ENCODE peak calls at places on chromosome 13, in six cellular contexts. One of them, this sample, is unnamed.

GRCh38 chr13:45178349-45179142 is 22.3 kb downstream of the KCTD4 start:
- DNase-seq in ovary: no peak
- DNase-seq in IMR-90: peak
- DNase-seq in PC-3: peak
- DNase-seq in A549: peak
- DNase-seq in psoas muscle: no peak
- DNase-seq in this sample: no peak

GRCh38 chr13:100409132-100409531 is 179.5 kb downstream of the GGACT start:
- DNase-seq in ovary: no peak
- DNase-seq in IMR-90: peak
- DNase-seq in PC-3: no peak
- DNase-seq in A549: peak
- DNase-seq in psoas muscle: no peak
- DNase-seq in this sample: no peak

GRCh38 chr13:45851171-45851889 is at the start of gene SIAH3:
- DNase-seq in ovary: no peak
- DNase-seq in IMR-90: no peak
- DNase-seq in PC-3: no peak
- DNase-seq in A549: peak
- DNase-seq in psoas muscle: no peak
- DNase-seq in this sample: peak

GRCh38 chr13:81745391-81745790 is 1404.5 kb upstream of the SPRY2 start:
- DNase-seq in ovary: no peak
- DNase-seq in IMR-90: no peak
- DNase-seq in PC-3: no peak
- DNase-seq in A549: no peak
- DNase-seq in psoas muscle: no peak
- DNase-seq in this sample: no peak

GRCh38 chr13:25778302-25778701 is 273.5 kb downstream of the SHISA2 start:
- DNase-seq in ovary: no peak
- DNase-seq in IMR-90: no peak
- DNase-seq in PC-3: no peak
- DNase-seq in A549: no peak
- DNase-seq in psoas muscle: no peak
- DNase-seq in this sample: no peak

GRCh38 chr13:110760611-110761010 is 47.1 kb downstream of the ING1 start:
- DNase-seq in ovary: no peak
- DNase-seq in IMR-90: no peak
- DNase-seq in PC-3: no peak
- DNase-seq in A549: no peak
- DNase-seq in psoas muscle: no peak
- DNase-seq in this sample: no peak

GRCh38 chr13:35475960-35476943 is at the start of gene MAB21L1:
- DNase-seq in ovary: peak
- DNase-seq in IMR-90: peak
- DNase-seq in PC-3: no peak
- DNase-seq in A549: no peak
- DNase-seq in psoas muscle: peak
- DNase-seq in this sample: peak

GRCh38 chr13:106008540-106008939 is 526.9 kb downstream of the EFNB2 start:
- DNase-seq in ovary: no peak
- DNase-seq in IMR-90: no peak
- DNase-seq in PC-3: no peak
- DNase-seq in A549: no peak
- DNase-seq in psoas muscle: no peak
- DNase-seq in this sample: no peak

GRCh38 chr13:62643007-62643483 is 1227.4 kb upstream of the PCDH20 start:
- DNase-seq in ovary: no peak
- DNase-seq in IMR-90: peak
- DNase-seq in PC-3: peak
- DNase-seq in A549: peak
- DNase-seq in psoas muscle: no peak
- DNase-seq in this sample: no peak

GRCh38 chr13:21481359-21481758 is 22.3 kb upstream of the ZDHHC20 start:
- DNase-seq in ovary: no peak
- DNase-seq in IMR-90: no peak
- DNase-seq in PC-3: peak
- DNase-seq in A549: no peak
- DNase-seq in psoas muscle: no peak
- DNase-seq in this sample: no peak

GRCh38 chr13:52851153-52851962 is 2.9 kb upstream of the PCDH8 start:
- DNase-seq in ovary: peak
- DNase-seq in IMR-90: no peak
- DNase-seq in PC-3: no peak
- DNase-seq in A549: no peak
- DNase-seq in psoas muscle: no peak
- DNase-seq in this sample: peak

GRCh38 chr13:33140161-33140560 is 123.9 kb downstream of the KL start:
- DNase-seq in ovary: no peak
- DNase-seq in IMR-90: peak
- DNase-seq in PC-3: no peak
- DNase-seq in A549: no peak
- DNase-seq in psoas muscle: no peak
- DNase-seq in this sample: no peak

GRCh38 chr13:36848228-36848982 is 29.4 kb downstream of the RFXAP start:
- DNase-seq in ovary: no peak
- DNase-seq in IMR-90: peak
- DNase-seq in PC-3: no peak
- DNase-seq in A549: peak
- DNase-seq in psoas muscle: no peak
- DNase-seq in this sample: peak

GRCh38 chr13:100363351-100363750 is 225.2 kb downstream of the GGACT start:
- DNase-seq in ovary: no peak
- DNase-seq in IMR-90: peak
- DNase-seq in PC-3: no peak
- DNase-seq in A549: peak
- DNase-seq in psoas muscle: no peak
- DNase-seq in this sample: no peak

GRCh38 chr13:27405521-27406134 is 18.8 kb upstream of the GTF3A start:
- DNase-seq in ovary: no peak
- DNase-seq in IMR-90: no peak
- DNase-seq in PC-3: peak
- DNase-seq in A549: no peak
- DNase-seq in psoas muscle: no peak
- DNase-seq in this sample: no peak

GRCh38 chr13:21053231-21053630 is 8.2 kb downstream of the LATS2 start:
- DNase-seq in ovary: no peak
- DNase-seq in IMR-90: no peak
- DNase-seq in PC-3: no peak
- DNase-seq in A549: no peak
- DNase-seq in psoas muscle: no peak
- DNase-seq in this sample: no peak

GRCh38 chr13:47798906-47799305 is 202.2 kb downstream of the SUCLA2 start:
- DNase-seq in ovary: no peak
- DNase-seq in IMR-90: peak
- DNase-seq in PC-3: peak
- DNase-seq in A549: no peak
- DNase-seq in psoas muscle: no peak
- DNase-seq in this sample: no peak

GRCh38 chr13:21965095-21965494 is 294.2 kb downstream of the FGF9 start:
- DNase-seq in ovary: no peak
- DNase-seq in IMR-90: no peak
- DNase-seq in PC-3: no peak
- DNase-seq in A549: no peak
- DNase-seq in psoas muscle: no peak
- DNase-seq in this sample: no peak

GRCh38 chr13:39282400-39282972 is 244.2 kb downstream of the NHLRC3 start:
- DNase-seq in ovary: no peak
- DNase-seq in IMR-90: no peak
- DNase-seq in PC-3: no peak
- DNase-seq in A549: no peak
- DNase-seq in psoas muscle: no peak
- DNase-seq in this sample: no peak

GRCh38 chr13:47990920-47991466 is 10.1 kb downstream of the SUCLA2 start:
- DNase-seq in ovary: no peak
- DNase-seq in IMR-90: no peak
- DNase-seq in PC-3: no peak
- DNase-seq in A549: no peak
- DNase-seq in psoas muscle: no peak
- DNase-seq in this sample: no peak

GRCh38 chr13:78241278-78241919 is 322.8 kb upstream of the EDNRB start:
- DNase-seq in ovary: no peak
- DNase-seq in IMR-90: peak
- DNase-seq in PC-3: peak
- DNase-seq in A549: peak
- DNase-seq in psoas muscle: no peak
- DNase-seq in this sample: peak

GRCh38 chr13:24683833-24684599 is 3.8 kb downstream of the ATP12A start:
- DNase-seq in ovary: no peak
- DNase-seq in IMR-90: peak
- DNase-seq in PC-3: peak
- DNase-seq in A549: peak
- DNase-seq in psoas muscle: peak
- DNase-seq in this sample: peak

GRCh38 chr13:101416181-101417042 is at the start of gene NALCN:
- DNase-seq in ovary: peak
- DNase-seq in IMR-90: no peak
- DNase-seq in PC-3: peak
- DNase-seq in A549: peak
- DNase-seq in psoas muscle: peak
- DNase-seq in this sample: peak

GRCh38 chr13:47396915-47397314 is 500.1 kb upstream of the HTR2A start:
- DNase-seq in ovary: no peak
- DNase-seq in IMR-90: no peak
- DNase-seq in PC-3: no peak
- DNase-seq in A549: no peak
- DNase-seq in psoas muscle: no peak
- DNase-seq in this sample: no peak

GRCh38 chr13:98189841-98190505 is 12.9 kb upstream of the RNF113B start:
- DNase-seq in ovary: no peak
- DNase-seq in IMR-90: no peak
- DNase-seq in PC-3: no peak
- DNase-seq in A549: no peak
- DNase-seq in psoas muscle: no peak
- DNase-seq in this sample: no peak

GRCh38 chr13:98187862-98188261 is 10.8 kb upstream of the RNF113B start:
- DNase-seq in ovary: no peak
- DNase-seq in IMR-90: no peak
- DNase-seq in PC-3: no peak
- DNase-seq in A549: no peak
- DNase-seq in psoas muscle: no peak
- DNase-seq in this sample: no peak

GRCh38 chr13:98188544-98189166 is 11.6 kb upstream of the RNF113B start:
- DNase-seq in ovary: no peak
- DNase-seq in IMR-90: no peak
- DNase-seq in PC-3: no peak
- DNase-seq in A549: no peak
- DNase-seq in psoas muscle: no peak
- DNase-seq in this sample: peak

GRCh38 chr13:98184796-98185195 is 7.7 kb upstream of the RNF113B start:
- DNase-seq in ovary: no peak
- DNase-seq in IMR-90: peak
- DNase-seq in PC-3: no peak
- DNase-seq in A549: no peak
- DNase-seq in psoas muscle: no peak
- DNase-seq in this sample: no peak

DNA sequence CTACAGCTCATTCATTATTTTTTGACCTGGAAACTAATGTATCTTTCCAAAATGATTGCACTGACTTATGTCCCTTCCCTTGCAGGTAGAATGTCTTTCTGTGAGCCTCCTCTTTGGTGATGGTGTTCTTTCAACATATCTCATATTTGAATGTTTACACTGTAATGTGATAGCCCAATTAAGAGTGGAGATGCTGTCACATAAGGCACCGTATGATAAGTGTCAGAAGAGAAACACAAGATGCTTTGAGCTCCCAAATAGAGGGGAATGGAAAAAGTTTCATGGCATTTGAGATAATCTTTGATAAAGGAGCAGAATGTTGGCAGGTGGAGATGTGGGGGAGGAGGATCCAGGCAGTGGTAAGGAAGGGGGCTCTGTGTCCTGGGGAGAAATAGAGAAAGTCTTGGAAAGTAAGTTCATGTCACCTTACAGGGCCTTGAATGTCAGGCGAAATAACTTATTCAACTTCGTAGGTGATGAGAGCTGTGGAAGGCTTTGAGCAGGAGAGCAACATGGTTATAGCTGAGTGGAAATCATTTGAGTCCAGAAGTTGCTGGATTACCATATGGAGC is 10.2 kb upstream of the RNF113B start:
- DNase-seq in ovary: no peak
- DNase-seq in IMR-90: no peak
- DNase-seq in PC-3: no peak
- DNase-seq in A549: no peak
- DNase-seq in psoas muscle: no peak
- DNase-seq in this sample: no peak
- H3K27ac ChIP-seq in ovary: no peak
- H3K27ac ChIP-seq in IMR-90: no peak
- H3K27ac ChIP-seq in PC-3: no peak
- H3K27ac ChIP-seq in A549: no peak
- H3K27ac ChIP-seq in psoas muscle: no peak
- H3K27ac ChIP-seq in this sample: no peak

DNA sequence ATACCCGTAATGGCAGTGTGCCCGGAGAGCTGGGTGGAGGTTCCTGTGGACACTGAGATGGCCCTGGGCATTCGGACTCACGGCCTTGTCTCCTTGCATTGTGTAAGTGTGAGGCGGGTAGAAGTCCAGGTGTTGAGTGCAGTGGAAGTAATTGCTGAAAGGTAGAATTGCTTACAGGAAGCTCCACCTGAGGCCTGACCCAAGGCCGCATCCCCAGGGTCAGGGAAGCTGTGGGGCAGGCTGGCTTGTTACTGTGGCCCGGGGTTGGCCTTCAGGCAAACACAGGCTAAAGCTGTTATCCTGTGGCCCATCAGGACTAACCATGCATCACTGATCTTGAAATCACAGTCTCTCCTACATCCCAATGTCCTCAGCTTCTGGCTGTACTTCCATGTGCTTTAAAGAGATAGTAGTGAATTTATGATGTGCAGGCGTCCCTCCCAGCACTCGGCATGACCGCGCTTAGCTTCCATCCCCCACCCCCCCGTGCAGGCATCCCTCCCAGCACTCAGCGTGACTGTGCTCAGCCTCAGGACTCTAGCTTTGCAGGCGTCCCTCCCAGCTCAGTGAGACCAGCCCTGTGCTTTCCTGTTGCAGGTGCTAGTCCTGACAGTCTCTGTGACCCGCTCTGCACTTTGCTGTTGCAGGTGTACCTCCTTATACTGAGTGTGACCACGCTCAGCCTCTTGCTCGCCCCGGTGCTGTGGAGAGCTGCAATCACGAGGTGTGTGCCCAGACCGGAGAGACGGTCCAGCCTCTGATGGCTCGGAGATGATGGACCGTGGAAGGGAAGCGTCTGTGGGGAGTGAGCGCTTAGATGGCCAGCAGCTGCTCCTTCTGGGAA is 35.6 kb upstream of the TFDP1 start:
- DNase-seq in ovary: no peak
- DNase-seq in IMR-90: no peak
- DNase-seq in PC-3: no peak
- DNase-seq in A549: no peak
- DNase-seq in psoas muscle: no peak
- DNase-seq in this sample: peak
- H3K4me3 ChIP-seq in ovary: no peak
- H3K4me3 ChIP-seq in IMR-90: no peak
- H3K4me3 ChIP-seq in PC-3: no peak
- H3K4me3 ChIP-seq in A549: no peak
- H3K4me3 ChIP-seq in psoas muscle: no peak
- H3K4me3 ChIP-seq in this sample: no peak

GRCh38 chr13:40662866-40663265 is 3.6 kb downstream of the FOXO1 start:
- DNase-seq in ovary: no peak
- DNase-seq in IMR-90: no peak
- DNase-seq in PC-3: no peak
- DNase-seq in A549: no peak
- DNase-seq in psoas muscle: no peak
- DNase-seq in this sample: peak
- H3K27ac ChIP-seq in ovary: peak
- H3K27ac ChIP-seq in IMR-90: no peak
- H3K27ac ChIP-seq in PC-3: no peak
- H3K27ac ChIP-seq in A549: no peak
- H3K27ac ChIP-seq in psoas muscle: peak
- H3K27ac ChIP-seq in this sample: no peak

GRCh38 chr13:112067121-112067741 is at the start of gene SOX1:
- DNase-seq in ovary: no peak
- DNase-seq in IMR-90: no peak
- DNase-seq in PC-3: no peak
- DNase-seq in A549: no peak
- DNase-seq in psoas muscle: no peak
- DNase-seq in this sample: peak
- H3K4me3 ChIP-seq in ovary: no peak
- H3K4me3 ChIP-seq in IMR-90: no peak
- H3K4me3 ChIP-seq in PC-3: no peak
- H3K4me3 ChIP-seq in A549: no peak
- H3K4me3 ChIP-seq in psoas muscle: peak
- H3K4me3 ChIP-seq in this sample: no peak

This sample was measured in endodermal cell.